ENCODE peak calls at places on chromosomes 1 and 21, in nine cellular contexts. Z is upper lobe of left lung, L is HepG2, S is stomach, M is sigmoid colon, Y is A549, P is suprapubic skin, N is H1, O is tibial nerve. D is an unnamed sample.
A peak's percentile ranks its signal among the peaks of the same experiment; 100 is the strongest.

GRCh38 chr1:4716406-4716805 is 62.0 kb downstream of the AJAP1 start:
- DNase-seq in Z (no peak), L (no peak), S (no peak), M (no peak), Y (no peak), P (no peak), N (no peak), O (no peak), D (no peak)

GRCh38 chr21:44437371-44437695 is 18.0 kb upstream of the LRRC3 start:
- DNase-seq in Z (no peak), L (no peak), S (no peak), M (peak; percentile 51), Y (no peak), P (no peak), N (no peak), O (no peak), D (no peak)

GRCh38 chr1:31904339-31905092 is 33.7 kb downstream of the PTP4A2 start:
- DNase-seq in Z (peak; percentile 77), L (peak; percentile 14), S (no peak), M (peak; percentile 66), Y (peak; percentile 33), P (no peak), N (no peak), O (no peak), D (no peak)

GRCh38 chr1:89710498-89711139 is 77.7 kb downstream of the LRRC8C start:
- DNase-seq in Z (no peak), L (no peak), S (no peak), M (no peak), Y (no peak), P (no peak), N (no peak), O (no peak), D (no peak)

GRCh38 chr21:29308456-29308783 is 9.7 kb downstream of the BACH1 start:
- DNase-seq in Z (no peak), L (no peak), S (no peak), M (no peak), Y (no peak), P (no peak), N (no peak), O (no peak), D (no peak)

GRCh38 chr1:219745070-219745469 is 132.2 kb upstream of the ZC3H11B start:
- DNase-seq in Z (no peak), L (no peak), S (no peak), M (no peak), Y (no peak), P (no peak), N (no peak), O (no peak), D (no peak)

GRCh38 chr1:22903113-22903512 is 69.6 kb downstream of the LACTBL1 start:
- DNase-seq in Z (no peak), L (no peak), S (no peak), M (no peak), Y (no peak), P (no peak), N (no peak), O (no peak), D (no peak)

GRCh38 chr1:17661546-17662157 is 93.5 kb upstream of the ACTL8 start:
- DNase-seq in Z (peak; percentile 52), L (peak; percentile 41), S (peak; percentile 50), M (peak; percentile 76), Y (peak; percentile 40), P (no peak), N (peak; percentile 10), O (peak; percentile 19), D (peak; percentile 64)

GRCh38 chr21:21232320-21232719 is 234.1 kb downstream of the NCAM2 start:
- DNase-seq in Z (no peak), L (no peak), S (no peak), M (no peak), Y (no peak), P (no peak), N (no peak), O (no peak), D (no peak)

GRCh38 chr1:31029031-31029430 is 36.5 kb downstream of the PUM1 start:
- DNase-seq in Z (no peak), L (no peak), S (no peak), M (no peak), Y (no peak), P (no peak), N (no peak), O (no peak), D (no peak)

GRCh38 chr1:45846931-45847330 is 43.5 kb downstream of the MAST2 start:
- DNase-seq in Z (no peak), L (no peak), S (no peak), M (no peak), Y (no peak), P (no peak), N (no peak), O (no peak), D (no peak)

GRCh38 chr1:45848097-45848496 is 44.7 kb downstream of the MAST2 start:
- DNase-seq in Z (no peak), L (no peak), S (peak; percentile 48), M (no peak), Y (no peak), P (no peak), N (no peak), O (no peak), D (no peak)

GRCh38 chr1:45850017-45850416 is 46.6 kb downstream of the MAST2 start:
- DNase-seq in Z (no peak), L (no peak), S (no peak), M (no peak), Y (no peak), P (no peak), N (no peak), O (no peak), D (no peak)

GRCh38 chr1:45843474-45843905 is 40.1 kb downstream of the MAST2 start:
- DNase-seq in Z (no peak), L (no peak), S (no peak), M (no peak), Y (peak; percentile 16), P (no peak), N (no peak), O (no peak), D (no peak)

DNA sequence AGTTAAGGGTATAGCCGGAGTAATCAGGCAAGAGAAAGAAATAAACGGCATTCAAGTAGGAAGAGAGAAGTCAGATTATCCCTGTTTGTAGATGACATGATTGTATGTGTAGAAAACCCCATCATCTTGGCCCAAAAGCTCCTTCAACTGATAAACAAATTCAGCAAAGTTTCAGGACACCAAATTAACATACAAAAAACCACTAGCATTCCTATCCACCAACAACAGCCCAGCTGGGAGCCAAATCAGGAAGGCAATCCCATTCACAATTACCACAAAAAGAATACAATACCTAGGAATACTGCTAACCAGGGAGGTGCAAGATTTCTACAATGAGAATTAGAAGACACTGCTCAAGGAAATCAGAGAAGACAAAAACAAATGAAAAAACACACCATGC is 45.3 kb downstream of the MAST2 start:
- DNase-seq in Z (no peak), L (no peak), S (no peak), M (no peak), Y (no peak), P (no peak), N (no peak), O (no peak), D (no peak)
- TF ChIP-seq EP300 in Z (no peak), L (no peak), S (no peak), M (no peak), Y (no peak), P (no peak), N (no peak), O (no peak), D (no peak)

DNA sequence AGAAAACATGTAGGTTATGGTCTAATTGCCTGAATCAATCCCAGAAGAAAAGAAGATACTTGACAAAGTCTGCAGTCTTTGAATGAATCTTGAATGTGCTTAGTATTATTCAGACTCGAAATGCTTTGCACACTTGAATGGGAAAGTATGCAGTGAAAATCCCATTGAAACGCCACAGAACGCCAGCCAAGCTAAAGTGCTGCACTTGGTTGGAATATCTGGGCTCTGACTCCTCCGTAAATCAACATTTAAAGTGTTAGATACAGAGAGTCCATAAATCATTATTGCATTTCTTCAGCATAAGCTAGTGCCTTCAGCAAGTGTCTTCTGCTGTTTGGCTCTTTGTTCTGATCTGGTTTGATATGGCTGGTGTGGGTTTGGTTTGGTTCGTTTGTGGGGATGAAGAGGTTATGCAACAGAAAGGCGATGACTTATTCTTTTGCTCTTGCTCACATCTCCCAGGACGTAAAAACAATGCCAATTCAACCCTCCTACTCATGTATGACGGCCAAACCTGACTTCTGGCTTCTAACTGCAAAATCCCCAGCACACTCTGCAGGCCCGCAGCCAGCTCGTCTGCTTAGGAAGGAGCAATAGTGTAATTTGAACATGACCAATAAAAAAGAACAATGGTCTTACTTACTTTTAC is 121.7 kb upstream of the ERG start:
- DNase-seq in Z (no peak), L (no peak), S (no peak), M (no peak), Y (no peak), P (no peak), N (no peak), O (peak; percentile 17), D (peak; percentile 82)
- H3K27ac ChIP-seq in Z (no peak overlapping the region), L (no peak overlapping the region), S (no peak overlapping the region), M (no peak overlapping the region), Y (no peak overlapping the region), P (no peak overlapping the region), N (no peak overlapping the region), O (no peak overlapping the region), D (no peak overlapping the region)

GRCh38 chr1:167088746-167089417 is 1.3 kb downstream of the GPA33 start:
- DNase-seq in Z (no peak), L (no peak), S (no peak), M (no peak), Y (no peak), P (no peak), N (no peak), O (no peak), D (no peak)

GRCh38 chr1:167094690-167095089 is 815 bp downstream of the STYXL2 start:
- DNase-seq in Z (no peak), L (no peak), S (no peak), M (no peak), Y (no peak), P (no peak), N (no peak), O (no peak), D (no peak)

GRCh38 chr1:167093863-167094516 is at the start of gene STYXL2:
- DNase-seq in Z (no peak), L (no peak), S (no peak), M (no peak), Y (no peak), P (no peak), N (no peak), O (no peak), D (no peak)

GRCh38 chr1:167092653-167093052 is 1.2 kb upstream of the STYXL2 start:
- DNase-seq in Z (no peak), L (no peak), S (no peak), M (no peak), Y (no peak), P (no peak), N (no peak), O (no peak), D (no peak)

GRCh38 chr1:167090289-167090942 is at the start of gene GPA33:
- DNase-seq in Z (no peak), L (no peak), S (no peak), M (no peak), Y (no peak), P (no peak), N (no peak), O (no peak), D (no peak)
- TF ChIP-seq POLR2A in Z (no peak), L (no peak), S (no peak), M (no peak), Y (no peak), P (no peak), N (no peak), O (no peak), D (no peak)

DNA sequence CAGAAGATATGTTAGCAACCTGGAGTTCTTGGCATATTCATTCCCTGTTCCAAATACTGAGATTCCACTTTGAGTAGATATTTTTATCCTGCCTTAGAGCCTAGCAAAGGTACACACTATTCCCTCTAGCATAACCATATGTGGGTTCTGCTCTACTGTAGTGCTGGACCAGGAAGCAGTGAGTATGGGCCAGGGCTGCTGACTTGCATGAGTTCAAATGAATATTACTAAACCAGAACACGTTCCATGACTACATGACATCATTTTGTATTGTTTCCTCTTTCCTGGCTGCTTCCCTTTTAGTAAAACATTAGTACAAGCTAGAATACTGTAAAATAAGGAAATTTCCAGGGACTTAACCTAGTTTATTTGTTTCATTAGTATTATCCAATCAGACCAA is 41.1 kb downstream of the TNFSF18 start:
- DNase-seq in Z (peak; percentile 41), L (no peak), S (no peak), M (no peak), Y (no peak), P (no peak), N (no peak), O (peak; percentile 6), D (no peak)
- TF ChIP-seq EP300 in Z (no peak), L (no peak), S (no peak), M (no peak), Y (no peak), P (no peak), N (no peak), O (peak; percentile 58), D (no peak)